ENCODE peak calls at places on chromosomes 7 and 10, in five cellular contexts. I is IMR-90, V is sigmoid colon, O is AG09309, Q is cardiac muscle cell. E is an unnamed sample.

GRCh38 chr10:132710746-132711617 is 75.0 kb downstream of the NKX6-2 start:
- DNase-seq in I (no peak), V (peak; percentile 54), O (no peak), Q (no peak), E (no peak)

GRCh38 chr10:82267465-82267864 is 392.5 kb downstream of the NRG3 start:
- DNase-seq in I (no peak), V (no peak), O (no peak), Q (no peak), E (no peak)

GRCh38 chr7:92813390-92814024 is 22.9 kb downstream of the CDK6 start:
- DNase-seq in I (peak; percentile 57), V (no peak), O (no peak), Q (no peak), E (no peak)

GRCh38 chr7:29987821-29988317 is 1.7 kb downstream of the SCRN1 start:
- DNase-seq in I (peak; percentile 88), V (no peak), O (peak; percentile 42), Q (no peak), E (no peak)

GRCh38 chr7:82210422-82211184 is 233.0 kb downstream of the CACNA2D1 start:
- DNase-seq in I (peak; percentile 18), V (no peak), O (no peak), Q (no peak), E (no peak)

GRCh38 chr7:1022801-1023465 is 21.4 kb upstream of the GPR146 start:
- DNase-seq in I (no peak), V (no peak), O (no peak), Q (no peak), E (no peak)

GRCh38 chr7:129136887-129137647 is 7.4 kb upstream of the TSPAN33 start:
- DNase-seq in I (no peak), V (no peak), O (no peak), Q (no peak), E (no peak)

GRCh38 chr10:127905623-127906261 is 1.2 kb upstream of the PTPRE start:
- DNase-seq in I (no peak), V (peak; percentile 56), O (no peak), Q (no peak), E (no peak)

GRCh38 chr7:87474533-87475358 is 734 bp downstream of the ABCB4 start:
- DNase-seq in I (no peak), V (no peak), O (peak; percentile 46), Q (no peak), E (no peak)

GRCh38 chr10:84563355-84563754 is 235.0 kb downstream of the CCSER2 start:
- DNase-seq in I (no peak), V (no peak), O (no peak), Q (no peak), E (no peak)

GRCh38 chr10:91953600-91954140 is 30.1 kb downstream of the BTAF1 start:
- DNase-seq in I (no peak), V (no peak), O (no peak), Q (no peak), E (no peak)

GRCh38 chr10:114403545-114404161 is 649 bp downstream of the AFAP1L2 start:
- DNase-seq in I (no peak), V (peak; percentile 81), O (no peak), Q (peak; percentile 39), E (peak; percentile 59)

DNA sequence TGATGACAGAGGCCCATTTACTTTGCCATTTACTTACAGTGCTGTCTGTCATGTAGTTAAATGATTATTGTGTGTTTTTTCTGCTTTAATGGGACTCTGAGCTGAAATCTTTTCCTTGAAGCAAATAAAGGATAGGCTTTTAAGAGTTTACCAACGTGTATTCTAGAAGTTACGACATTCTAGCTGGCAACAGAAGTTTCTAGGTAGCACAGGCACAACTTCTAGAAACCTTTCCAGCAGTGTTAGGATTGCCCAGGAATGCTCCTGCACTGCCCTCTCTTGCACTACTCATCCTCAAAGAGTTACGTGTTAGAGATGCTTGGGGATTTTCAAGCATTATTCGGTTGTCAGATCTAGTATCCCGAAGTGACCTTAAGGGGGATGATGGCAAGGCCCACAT is 42.5 kb upstream of the TMEM236 start:
- DNase-seq in I (no peak), V (no peak), O (no peak), Q (no peak), E (no peak)
- H3K4me3 ChIP-seq in I (no peak overlapping the region), V (no peak overlapping the region), O (no peak overlapping the region), Q (no peak overlapping the region), E (no peak overlapping the region)

GRCh38 chr10:2081501-2081900 is 344.2 kb upstream of the ADARB2 start:
- DNase-seq in I (no peak), V (no peak), O (no peak), Q (no peak), E (no peak)

GRCh38 chr10:2079603-2080078 is 342.3 kb upstream of the ADARB2 start:
- DNase-seq in I (no peak), V (no peak), O (no peak), Q (no peak), E (no peak)

GRCh38 chr10:2083591-2083990 is 346.3 kb upstream of the ADARB2 start:
- DNase-seq in I (no peak), V (no peak), O (no peak), Q (no peak), E (no peak)
- TF ChIP-seq CTCF in I (no peak), V (no peak), O (no peak), Q (no peak), E (no peak)

GRCh38 chr10:12406764-12407400 is 57.5 kb downstream of the CAMK1D start:
- DNase-seq in I (no peak), V (no peak), O (no peak), Q (no peak), E (no peak)

GRCh38 chr10:12409171-12409570 is 59.8 kb downstream of the CAMK1D start:
- DNase-seq in I (no peak), V (no peak), O (no peak), Q (no peak), E (no peak)

GRCh38 chr10:12408472-12408871 is 59.1 kb downstream of the CAMK1D start:
- DNase-seq in I (no peak), V (no peak), O (no peak), Q (no peak), E (no peak)

GRCh38 chr10:12403119-12403518 is 53.8 kb downstream of the CAMK1D start:
- DNase-seq in I (no peak), V (no peak), O (no peak), Q (no peak), E (no peak)

GRCh38 chr10:12405342-12406320 is 56.3 kb downstream of the CAMK1D start:
- DNase-seq in I (peak; percentile 35), V (no peak), O (no peak), Q (no peak), E (no peak)
- H3K4me3 ChIP-seq in I (no peak overlapping the region), V (no peak overlapping the region), O (no peak overlapping the region), Q (no peak overlapping the region), E (no peak overlapping the region)

GRCh38 chr7:107291434-107291833 is 122.6 kb downstream of the HBP1 start:
- DNase-seq in I (no peak), V (no peak), O (no peak), Q (no peak), E (no peak)
- TF ChIP-seq CTCF in I (no peak), V (no peak), O (no peak), Q (no peak), E (no peak)

DNA sequence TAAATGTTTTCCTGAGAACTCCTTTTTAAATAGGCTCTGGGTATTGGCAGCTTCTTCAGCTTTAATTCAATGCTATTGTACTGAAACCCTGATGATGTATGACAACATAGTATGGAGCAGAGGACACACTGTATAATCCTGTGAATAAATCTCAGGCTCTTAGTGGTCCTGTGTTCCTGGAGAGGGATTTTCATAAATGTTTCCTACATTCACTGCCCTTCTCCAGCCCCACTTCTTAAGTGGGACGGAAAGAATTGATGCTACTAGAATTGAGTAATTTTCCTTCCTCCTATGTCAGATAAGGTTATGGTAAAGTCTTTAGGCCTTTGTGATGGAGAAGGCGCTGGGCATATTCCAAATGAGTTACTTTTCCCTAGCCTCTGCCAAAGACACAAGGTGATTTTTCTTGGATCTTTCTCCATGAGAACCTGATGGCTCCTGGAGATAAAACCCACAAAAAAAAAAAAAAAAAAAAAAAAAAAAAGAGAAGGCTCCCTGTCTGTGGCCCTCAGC is 779.4 kb downstream of the TNS3 start:
- DNase-seq in I (no peak), V (no peak), O (no peak), Q (no peak), E (no peak)
- H3K4me3 ChIP-seq in I (no peak overlapping the region), V (no peak overlapping the region), O (no peak overlapping the region), Q (no peak overlapping the region), E (no peak overlapping the region)

DNA sequence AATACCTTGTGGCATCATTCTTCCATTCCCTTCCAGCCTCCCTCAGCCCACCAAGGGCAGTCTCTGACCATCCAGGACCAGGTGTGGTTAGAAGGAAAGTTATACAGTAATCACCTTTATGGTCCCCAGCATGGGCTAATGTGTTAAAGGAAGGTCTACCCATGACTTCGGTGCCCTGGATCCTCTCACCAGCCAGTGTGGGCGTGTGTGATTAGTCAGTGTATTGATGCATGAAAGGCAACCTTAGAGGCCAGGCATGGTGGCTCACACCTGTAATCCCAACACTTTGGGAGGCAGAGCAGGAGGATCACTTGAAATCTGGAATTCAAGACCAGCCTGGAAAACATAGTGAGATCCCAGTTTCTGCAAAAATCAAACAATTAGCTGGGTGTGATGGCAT is 88.9 kb downstream of the APBB1IP start:
- DNase-seq in I (no peak), V (no peak), O (no peak), Q (no peak), E (no peak)
- TF ChIP-seq CTCF in I (no peak), V (no peak), O (no peak), Q (no peak), E (no peak)

DNA sequence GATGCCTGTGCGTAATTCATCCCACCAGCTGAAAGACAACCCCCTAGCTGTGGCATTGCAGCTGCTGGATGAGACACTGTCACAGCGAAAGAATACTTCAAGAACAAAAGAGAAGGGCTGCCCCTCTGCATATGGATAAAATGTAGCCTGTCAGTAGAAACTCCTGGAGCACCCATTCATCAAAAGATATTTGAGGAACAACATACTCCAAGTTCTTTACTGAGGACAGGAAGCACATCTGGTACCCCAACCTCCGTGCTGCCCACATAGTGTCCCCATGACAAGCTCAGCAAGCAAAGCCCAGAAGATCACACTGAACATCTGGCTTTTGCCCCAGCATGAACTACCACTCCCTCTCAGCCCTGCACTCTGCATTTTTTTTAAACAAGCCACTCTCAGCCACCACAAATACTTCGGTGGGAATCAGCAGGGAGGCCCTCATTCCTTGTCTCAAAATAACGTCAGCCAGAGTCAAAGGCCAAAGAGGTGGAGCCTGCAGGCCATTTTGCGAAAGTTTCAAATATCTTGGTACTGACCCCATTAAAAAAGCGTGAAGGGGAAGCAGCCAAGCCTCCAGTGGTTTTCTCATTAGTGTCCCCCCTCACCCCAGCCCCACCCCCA is 1.7 kb downstream of the CREB3L2 start:
- DNase-seq in I (peak; percentile 98), V (peak; percentile 83), O (peak; percentile 86), Q (peak; percentile 77), E (peak; percentile 74)
- H3K4me3 ChIP-seq in I (peak overlapping the region; percentile 85), V (peak overlapping the region; percentile 78), O (peak overlapping the region; percentile 98), Q (peak overlapping the region; percentile 64), E (peak overlapping the region; percentile 87)

GRCh38 chr10:96491303-96491702 is 22.4 kb downstream of the TLL2 start:
- DNase-seq in I (no peak), V (no peak), O (no peak), Q (no peak), E (no peak)
- TF ChIP-seq CTCF in I (peak; percentile 9), V (no peak), O (peak; percentile 15), Q (no peak), E (no peak)